ENCODE peak calls at places on chromosomes 13 and 19, in ten cellular contexts. One of them, this sample, is unnamed.

GRCh38 chr13:84776578-84776977 is 894.3 kb upstream of the SLITRK1 start:
- DNase-seq in GM12878: no peak
- DNase-seq in body of pancreas: no peak
- DNase-seq in prostate gland: no peak
- DNase-seq in Panc1: no peak
- DNase-seq in thoracic aorta: no peak
- DNase-seq in suprapubic skin: no peak
- DNase-seq in effector memory CD4-positive, alpha-beta T cell: no peak
- DNase-seq in iPS DF 6.9: no peak
- DNase-seq in cardiac muscle cell: no peak
- DNase-seq in this sample: no peak

GRCh38 chr19:47430041-47430802 is 10.9 kb upstream of the MEIS3 start:
- DNase-seq in effector memory CD4-positive, alpha-beta T cell: no peak
- DNase-seq in cardiac muscle cell: peak; percentile 71
- DNase-seq in iPS DF 6.9: no peak
- DNase-seq in Panc1: no peak
- DNase-seq in prostate gland: peak; percentile 32
- DNase-seq in thoracic aorta: no peak
- DNase-seq in body of pancreas: peak; percentile 54
- DNase-seq in suprapubic skin: no peak
- DNase-seq in GM12878: no peak
- DNase-seq in this sample: peak; percentile 64

GRCh38 chr19:51693819-51694218 is 689 bp downstream of the SPACA6 start:
- DNase-seq in prostate gland: no peak
- DNase-seq in suprapubic skin: no peak
- DNase-seq in thoracic aorta: no peak
- DNase-seq in effector memory CD4-positive, alpha-beta T cell: no peak
- DNase-seq in body of pancreas: no peak
- DNase-seq in Panc1: no peak
- DNase-seq in iPS DF 6.9: no peak
- DNase-seq in GM12878: no peak
- DNase-seq in cardiac muscle cell: no peak
- DNase-seq in this sample: no peak

GRCh38 chr19:38735257-38735686 is 9.0 kb downstream of the CAPN12 start:
- DNase-seq in body of pancreas: peak; percentile 61
- DNase-seq in thoracic aorta: no peak
- DNase-seq in cardiac muscle cell: no peak
- DNase-seq in GM12878: no peak
- DNase-seq in prostate gland: peak; percentile 22
- DNase-seq in Panc1: no peak
- DNase-seq in iPS DF 6.9: no peak
- DNase-seq in effector memory CD4-positive, alpha-beta T cell: peak; percentile 50
- DNase-seq in suprapubic skin: no peak
- DNase-seq in this sample: no peak

GRCh38 chr13:28503182-28503980 is 8.5 kb upstream of the FLT1 start:
- DNase-seq in prostate gland: no peak
- DNase-seq in body of pancreas: no peak
- DNase-seq in thoracic aorta: no peak
- DNase-seq in iPS DF 6.9: no peak
- DNase-seq in suprapubic skin: no peak
- DNase-seq in GM12878: no peak
- DNase-seq in effector memory CD4-positive, alpha-beta T cell: no peak
- DNase-seq in Panc1: no peak
- DNase-seq in cardiac muscle cell: no peak
- DNase-seq in this sample: no peak

GRCh38 chr19:5624741-5625140 is 1.9 kb downstream of the SAFB start:
- DNase-seq in effector memory CD4-positive, alpha-beta T cell: no peak
- DNase-seq in iPS DF 6.9: no peak
- DNase-seq in prostate gland: no peak
- DNase-seq in GM12878: no peak
- DNase-seq in suprapubic skin: no peak
- DNase-seq in cardiac muscle cell: no peak
- DNase-seq in body of pancreas: no peak
- DNase-seq in Panc1: no peak
- DNase-seq in thoracic aorta: no peak
- DNase-seq in this sample: no peak

GRCh38 chr13:35851238-35851814 is 279.9 kb downstream of the DCLK1 start:
- DNase-seq in body of pancreas: no peak
- DNase-seq in iPS DF 6.9: no peak
- DNase-seq in cardiac muscle cell: no peak
- DNase-seq in suprapubic skin: no peak
- DNase-seq in effector memory CD4-positive, alpha-beta T cell: no peak
- DNase-seq in prostate gland: no peak
- DNase-seq in Panc1: no peak
- DNase-seq in GM12878: no peak
- DNase-seq in thoracic aorta: no peak
- DNase-seq in this sample: no peak

GRCh38 chr13:21328836-21329477 is 130.1 kb downstream of the ZDHHC20 start:
- DNase-seq in GM12878: no peak
- DNase-seq in prostate gland: no peak
- DNase-seq in effector memory CD4-positive, alpha-beta T cell: no peak
- DNase-seq in cardiac muscle cell: no peak
- DNase-seq in iPS DF 6.9: no peak
- DNase-seq in Panc1: no peak
- DNase-seq in body of pancreas: no peak
- DNase-seq in suprapubic skin: no peak
- DNase-seq in thoracic aorta: no peak
- DNase-seq in this sample: no peak

GRCh38 chr13:47886314-47886713 is 114.8 kb downstream of the SUCLA2 start:
- DNase-seq in suprapubic skin: no peak
- DNase-seq in cardiac muscle cell: no peak
- DNase-seq in GM12878: no peak
- DNase-seq in thoracic aorta: no peak
- DNase-seq in body of pancreas: no peak
- DNase-seq in iPS DF 6.9: no peak
- DNase-seq in prostate gland: no peak
- DNase-seq in Panc1: no peak
- DNase-seq in effector memory CD4-positive, alpha-beta T cell: no peak
- DNase-seq in this sample: no peak

GRCh38 chr19:9847087-9847671 is 12.1 kb downstream of the PIN1 start:
- DNase-seq in suprapubic skin: no peak
- DNase-seq in GM12878: no peak
- DNase-seq in Panc1: peak; percentile 12
- DNase-seq in thoracic aorta: peak; percentile 41
- DNase-seq in body of pancreas: peak; percentile 35
- DNase-seq in iPS DF 6.9: no peak
- DNase-seq in cardiac muscle cell: peak; percentile 92
- DNase-seq in effector memory CD4-positive, alpha-beta T cell: no peak
- DNase-seq in prostate gland: peak; percentile 50
- DNase-seq in this sample: peak; percentile 83

GRCh38 chr19:42198676-42199439 is 18.6 kb downstream of the DEDD2 start:
- DNase-seq in suprapubic skin: no peak
- DNase-seq in thoracic aorta: no peak
- DNase-seq in iPS DF 6.9: no peak
- DNase-seq in GM12878: peak; percentile 53
- DNase-seq in Panc1: no peak
- DNase-seq in prostate gland: no peak
- DNase-seq in cardiac muscle cell: no peak
- DNase-seq in body of pancreas: no peak
- DNase-seq in effector memory CD4-positive, alpha-beta T cell: peak; percentile 73
- DNase-seq in this sample: no peak

GRCh38 chr19:45323671-45324081 is 1.0 kb upstream of the CKM start:
- DNase-seq in Panc1: no peak
- DNase-seq in iPS DF 6.9: no peak
- DNase-seq in suprapubic skin: no peak
- DNase-seq in cardiac muscle cell: no peak
- DNase-seq in body of pancreas: no peak
- DNase-seq in prostate gland: no peak
- DNase-seq in effector memory CD4-positive, alpha-beta T cell: no peak
- DNase-seq in thoracic aorta: no peak
- DNase-seq in GM12878: no peak
- DNase-seq in this sample: peak; percentile 83

GRCh38 chr13:111516712-111517640 is 196.5 kb downstream of the TEX29 start:
- DNase-seq in cardiac muscle cell: no peak
- DNase-seq in iPS DF 6.9: no peak
- DNase-seq in body of pancreas: no peak
- DNase-seq in thoracic aorta: no peak
- DNase-seq in suprapubic skin: no peak
- DNase-seq in Panc1: no peak
- DNase-seq in prostate gland: no peak
- DNase-seq in GM12878: no peak
- DNase-seq in effector memory CD4-positive, alpha-beta T cell: no peak
- DNase-seq in this sample: no peak

GRCh38 chr19:40941481-40942219 is 49.4 kb upstream of the CYP2B6 start:
- DNase-seq in cardiac muscle cell: no peak
- DNase-seq in prostate gland: no peak
- DNase-seq in effector memory CD4-positive, alpha-beta T cell: no peak
- DNase-seq in thoracic aorta: no peak
- DNase-seq in Panc1: no peak
- DNase-seq in body of pancreas: no peak
- DNase-seq in GM12878: no peak
- DNase-seq in iPS DF 6.9: no peak
- DNase-seq in suprapubic skin: no peak
- DNase-seq in this sample: no peak

GRCh38 chr13:87999791-88000190 is 328.6 kb downstream of the SLITRK5 start:
- DNase-seq in cardiac muscle cell: no peak
- DNase-seq in suprapubic skin: no peak
- DNase-seq in prostate gland: no peak
- DNase-seq in GM12878: no peak
- DNase-seq in iPS DF 6.9: no peak
- DNase-seq in Panc1: no peak
- DNase-seq in effector memory CD4-positive, alpha-beta T cell: no peak
- DNase-seq in thoracic aorta: no peak
- DNase-seq in body of pancreas: no peak
- DNase-seq in this sample: no peak

GRCh38 chr13:113647351-113648217 is 10.4 kb downstream of the ATP4B start:
- DNase-seq in effector memory CD4-positive, alpha-beta T cell: no peak
- DNase-seq in suprapubic skin: peak; percentile 91
- DNase-seq in Panc1: peak; percentile 1
- DNase-seq in iPS DF 6.9: no peak
- DNase-seq in thoracic aorta: peak; percentile 60
- DNase-seq in cardiac muscle cell: peak; percentile 45
- DNase-seq in prostate gland: peak; percentile 92
- DNase-seq in body of pancreas: peak; percentile 97
- DNase-seq in GM12878: no peak
- DNase-seq in this sample: peak; percentile 96

GRCh38 chr19:46786236-46787039 is 2.0 kb downstream of the SLC1A5 start:
- DNase-seq in thoracic aorta: no peak
- DNase-seq in prostate gland: peak; percentile 71
- DNase-seq in GM12878: no peak
- DNase-seq in body of pancreas: peak; percentile 67
- DNase-seq in cardiac muscle cell: peak; percentile 80
- DNase-seq in suprapubic skin: peak; percentile 83
- DNase-seq in Panc1: no peak
- DNase-seq in iPS DF 6.9: no peak
- DNase-seq in effector memory CD4-positive, alpha-beta T cell: peak; percentile 77
- DNase-seq in this sample: peak; percentile 84

GRCh38 chr19:43754562-43755255 is at the start of gene SMG9:
- DNase-seq in body of pancreas: peak; percentile 99
- DNase-seq in Panc1: peak; percentile 76
- DNase-seq in cardiac muscle cell: peak; percentile 98
- DNase-seq in GM12878: peak; percentile 89
- DNase-seq in thoracic aorta: peak; percentile 83
- DNase-seq in suprapubic skin: peak; percentile 98
- DNase-seq in effector memory CD4-positive, alpha-beta T cell: peak; percentile 98
- DNase-seq in prostate gland: peak; percentile 96
- DNase-seq in iPS DF 6.9: peak; percentile 85
- DNase-seq in this sample: peak; percentile 100

DNA sequence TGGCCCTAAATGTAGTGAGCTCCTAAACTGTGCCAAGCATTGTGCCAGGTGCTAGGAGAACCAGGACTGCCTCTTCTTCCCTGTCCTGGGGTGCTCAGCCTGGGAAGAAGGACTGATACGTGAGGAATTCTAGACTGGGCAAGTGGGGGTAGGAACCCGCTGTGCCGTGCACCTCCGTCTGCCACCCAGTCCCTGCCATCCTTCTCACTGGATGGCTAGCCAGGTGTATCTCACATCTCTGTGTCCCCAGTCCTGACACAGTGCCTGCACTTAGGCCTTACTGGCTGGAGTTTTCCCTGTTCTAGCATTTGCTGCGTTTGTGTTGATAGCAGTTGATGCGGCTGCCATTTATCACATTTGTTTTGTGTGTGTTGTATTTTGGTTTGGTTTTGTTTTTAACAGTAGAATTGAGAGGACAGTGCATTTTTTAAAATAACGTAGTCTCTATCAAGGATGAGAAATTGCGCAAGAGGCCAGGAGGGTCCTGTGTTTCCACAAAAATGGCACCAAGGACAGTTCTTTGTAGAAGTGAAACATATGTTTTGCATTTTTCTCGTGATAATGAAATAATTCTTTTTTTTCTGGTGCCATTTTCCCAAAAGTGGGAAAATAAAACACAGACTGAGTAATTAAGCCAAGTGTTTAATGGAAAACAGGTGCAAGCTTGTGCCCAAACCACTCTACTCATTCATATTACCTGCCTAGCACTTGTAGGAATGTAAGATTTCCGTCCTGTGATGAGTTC is 4.7 kb upstream of the GPR183 start:
- DNase-seq in thoracic aorta: no peak
- DNase-seq in suprapubic skin: no peak
- DNase-seq in prostate gland: no peak
- DNase-seq in iPS DF 6.9: no peak
- DNase-seq in cardiac muscle cell: peak; percentile 40
- DNase-seq in GM12878: no peak
- DNase-seq in body of pancreas: no peak
- DNase-seq in effector memory CD4-positive, alpha-beta T cell: no peak
- DNase-seq in Panc1: no peak
- DNase-seq in this sample: no peak
- H3K4me1 ChIP-seq in thoracic aorta: peaks cover 24% of the 10 kb centered on the region
- H3K4me1 ChIP-seq in suprapubic skin: peaks cover 21% of the 10 kb centered on the region
- H3K4me1 ChIP-seq in prostate gland: no peaks in the 10 kb centered on the region
- H3K4me1 ChIP-seq in iPS DF 6.9: no peaks in the 10 kb centered on the region
- H3K4me1 ChIP-seq in cardiac muscle cell: peaks cover 22% of the 10 kb centered on the region
- H3K4me1 ChIP-seq in GM12878: peaks cover 52% of the 10 kb centered on the region
- H3K4me1 ChIP-seq in body of pancreas: peaks cover 15% of the 10 kb centered on the region
- H3K4me1 ChIP-seq in effector memory CD4-positive, alpha-beta T cell: peaks cover 79% of the 10 kb centered on the region
- H3K4me1 ChIP-seq in Panc1: no peaks in the 10 kb centered on the region
- H3K4me1 ChIP-seq in this sample: peaks cover 21% of the 10 kb centered on the region

GRCh38 chr13:102742506-102742905 is 31.1 kb downstream of the TEX30 start:
- DNase-seq in thoracic aorta: no peak
- DNase-seq in effector memory CD4-positive, alpha-beta T cell: no peak
- DNase-seq in GM12878: no peak
- DNase-seq in Panc1: no peak
- DNase-seq in prostate gland: no peak
- DNase-seq in iPS DF 6.9: no peak
- DNase-seq in cardiac muscle cell: no peak
- DNase-seq in suprapubic skin: no peak
- DNase-seq in body of pancreas: no peak
- DNase-seq in this sample: no peak
- H3K27ac ChIP-seq in thoracic aorta: no peak overlapping the region
- H3K27ac ChIP-seq in effector memory CD4-positive, alpha-beta T cell: no peak overlapping the region
- H3K27ac ChIP-seq in GM12878: no peak overlapping the region
- H3K27ac ChIP-seq in Panc1: no peak overlapping the region
- H3K27ac ChIP-seq in prostate gland: no peak overlapping the region
- H3K27ac ChIP-seq in iPS DF 6.9: no peak overlapping the region
- H3K27ac ChIP-seq in cardiac muscle cell: no peak overlapping the region
- H3K27ac ChIP-seq in suprapubic skin: no peak overlapping the region
- H3K27ac ChIP-seq in body of pancreas: no peak overlapping the region
- H3K27ac ChIP-seq in this sample: no peak overlapping the region

GRCh38 chr19:56423985-56424353 is 19.8 kb downstream of the ZNF583 start:
- DNase-seq in prostate gland: no peak
- DNase-seq in iPS DF 6.9: no peak
- DNase-seq in effector memory CD4-positive, alpha-beta T cell: no peak
- DNase-seq in body of pancreas: no peak
- DNase-seq in GM12878: no peak
- DNase-seq in suprapubic skin: no peak
- DNase-seq in Panc1: no peak
- DNase-seq in cardiac muscle cell: no peak
- DNase-seq in thoracic aorta: no peak
- DNase-seq in this sample: no peak
- H3K9me3 ChIP-seq in prostate gland: peaks cover 7% of the 10 kb centered on the region
- H3K9me3 ChIP-seq in iPS DF 6.9: peaks cover 8% of the 10 kb centered on the region
- H3K9me3 ChIP-seq in effector memory CD4-positive, alpha-beta T cell: peaks cover 73% of the 10 kb centered on the region
- H3K9me3 ChIP-seq in body of pancreas: no peaks in the 10 kb centered on the region
- H3K9me3 ChIP-seq in GM12878: peaks cover 20% of the 10 kb centered on the region
- H3K9me3 ChIP-seq in suprapubic skin: peaks cover 96% of the 10 kb centered on the region
- H3K9me3 ChIP-seq in Panc1: peaks cover 93% of the 10 kb centered on the region
- H3K9me3 ChIP-seq in cardiac muscle cell: peaks cover 22% of the 10 kb centered on the region
- H3K9me3 ChIP-seq in thoracic aorta: peaks cover 95% of the 10 kb centered on the region
- H3K9me3 ChIP-seq in this sample: peaks cover 15% of the 10 kb centered on the region

GRCh38 chr13:19239114-19239860 is 57.7 kb upstream of the TUBA3C start:
- DNase-seq in cardiac muscle cell: no peak
- DNase-seq in GM12878: no peak
- DNase-seq in iPS DF 6.9: no peak
- DNase-seq in body of pancreas: no peak
- DNase-seq in Panc1: no peak
- DNase-seq in suprapubic skin: no peak
- DNase-seq in thoracic aorta: no peak
- DNase-seq in prostate gland: no peak
- DNase-seq in effector memory CD4-positive, alpha-beta T cell: no peak
- DNase-seq in this sample: no peak
- H3K4me1 ChIP-seq in cardiac muscle cell: no peaks in the 10 kb centered on the region
- H3K4me1 ChIP-seq in GM12878: no peaks in the 10 kb centered on the region
- H3K4me1 ChIP-seq in iPS DF 6.9: no peaks in the 10 kb centered on the region
- H3K4me1 ChIP-seq in body of pancreas: no peaks in the 10 kb centered on the region
- H3K4me1 ChIP-seq in Panc1: no peaks in the 10 kb centered on the region
- H3K4me1 ChIP-seq in suprapubic skin: no peaks in the 10 kb centered on the region
- H3K4me1 ChIP-seq in thoracic aorta: no peaks in the 10 kb centered on the region
- H3K4me1 ChIP-seq in prostate gland: no peaks in the 10 kb centered on the region
- H3K4me1 ChIP-seq in effector memory CD4-positive, alpha-beta T cell: no peaks in the 10 kb centered on the region
- H3K4me1 ChIP-seq in this sample: no peaks in the 10 kb centered on the region